ENCODE peak calls at places on chromosome 7, in eight cellular contexts. One of them, this sample, is unnamed.

GRCh38 chr7:123125231-123125630 is 74.5 kb downstream of the SLC13A1 start:
- DNase-seq in HCT116: no peak
- DNase-seq in osteocyte: no peak
- DNase-seq in right lobe of liver: no peak
- DNase-seq in ovary: no peak
- DNase-seq in WTC11: no peak
- DNase-seq in left ventricle myocardium inferior: no peak
- DNase-seq in AG09319: no peak
- DNase-seq in this sample: no peak

GRCh38 chr7:11492307-11492706 is 339.7 kb downstream of the THSD7A start:
- DNase-seq in ovary: no peak
- DNase-seq in HCT116: no peak
- DNase-seq in right lobe of liver: no peak
- DNase-seq in AG09319: no peak
- DNase-seq in osteocyte: no peak
- DNase-seq in left ventricle myocardium inferior: no peak
- DNase-seq in WTC11: no peak
- DNase-seq in this sample: peak; percentile 39

GRCh38 chr7:107441576-107442422 is 28.1 kb upstream of the GPR22 start:
- DNase-seq in WTC11: no peak
- DNase-seq in osteocyte: no peak
- DNase-seq in HCT116: no peak
- DNase-seq in right lobe of liver: no peak
- DNase-seq in AG09319: no peak
- DNase-seq in ovary: no peak
- DNase-seq in left ventricle myocardium inferior: no peak
- DNase-seq in this sample: no peak

GRCh38 chr7:26062240-26062603 is 89.8 kb upstream of the NFE2L3 start:
- DNase-seq in osteocyte: no peak
- DNase-seq in ovary: no peak
- DNase-seq in HCT116: no peak
- DNase-seq in left ventricle myocardium inferior: no peak
- DNase-seq in WTC11: no peak
- DNase-seq in right lobe of liver: no peak
- DNase-seq in AG09319: no peak
- DNase-seq in this sample: no peak

GRCh38 chr7:34277016-34277800 is 371.9 kb downstream of the BMPER start:
- DNase-seq in right lobe of liver: no peak
- DNase-seq in WTC11: no peak
- DNase-seq in osteocyte: no peak
- DNase-seq in ovary: no peak
- DNase-seq in AG09319: no peak
- DNase-seq in left ventricle myocardium inferior: no peak
- DNase-seq in HCT116: no peak
- DNase-seq in this sample: no peak

GRCh38 chr7:7793921-7794320 is 75.5 kb upstream of the RPA3 start:
- DNase-seq in ovary: no peak
- DNase-seq in right lobe of liver: no peak
- DNase-seq in osteocyte: no peak
- DNase-seq in AG09319: no peak
- DNase-seq in WTC11: no peak
- DNase-seq in HCT116: no peak
- DNase-seq in left ventricle myocardium inferior: no peak
- DNase-seq in this sample: no peak

GRCh38 chr7:41696323-41696916 is 6.5 kb downstream of the INHBA start:
- DNase-seq in WTC11: peak; percentile 84
- DNase-seq in HCT116: peak; percentile 39
- DNase-seq in AG09319: no peak
- DNase-seq in osteocyte: peak; percentile 89
- DNase-seq in ovary: peak; percentile 90
- DNase-seq in right lobe of liver: peak; percentile 78
- DNase-seq in left ventricle myocardium inferior: peak; percentile 69
- DNase-seq in this sample: no peak

GRCh38 chr7:17299477-17299991 is 1.1 kb downstream of the AHR start:
- DNase-seq in WTC11: no peak
- DNase-seq in left ventricle myocardium inferior: no peak
- DNase-seq in AG09319: no peak
- DNase-seq in right lobe of liver: no peak
- DNase-seq in osteocyte: no peak
- DNase-seq in HCT116: no peak
- DNase-seq in ovary: no peak
- DNase-seq in this sample: no peak

GRCh38 chr7:55130079-55130476 is 111.3 kb downstream of the EGFR start:
- DNase-seq in WTC11: no peak
- DNase-seq in left ventricle myocardium inferior: no peak
- DNase-seq in osteocyte: no peak
- DNase-seq in ovary: no peak
- DNase-seq in HCT116: no peak
- DNase-seq in right lobe of liver: no peak
- DNase-seq in AG09319: no peak
- DNase-seq in this sample: peak; percentile 86

GRCh38 chr7:20403356-20403755 is 72.7 kb downstream of the ITGB8 start:
- DNase-seq in AG09319: peak; percentile 41
- DNase-seq in left ventricle myocardium inferior: peak; percentile 65
- DNase-seq in right lobe of liver: no peak
- DNase-seq in ovary: peak; percentile 68
- DNase-seq in WTC11: no peak
- DNase-seq in osteocyte: no peak
- DNase-seq in HCT116: no peak
- DNase-seq in this sample: no peak

GRCh38 chr7:116227678-116228239 is 17.4 kb downstream of the TES start:
- DNase-seq in osteocyte: no peak
- DNase-seq in AG09319: no peak
- DNase-seq in WTC11: no peak
- DNase-seq in ovary: no peak
- DNase-seq in HCT116: no peak
- DNase-seq in left ventricle myocardium inferior: no peak
- DNase-seq in right lobe of liver: no peak
- DNase-seq in this sample: no peak

GRCh38 chr7:137873524-137873923 is 26.8 kb upstream of the DGKI start:
- DNase-seq in osteocyte: no peak
- DNase-seq in AG09319: no peak
- DNase-seq in left ventricle myocardium inferior: no peak
- DNase-seq in ovary: no peak
- DNase-seq in WTC11: no peak
- DNase-seq in right lobe of liver: no peak
- DNase-seq in HCT116: no peak
- DNase-seq in this sample: no peak

GRCh38 chr7:84714765-84715164 is 472.1 kb downstream of the SEMA3D start:
- DNase-seq in left ventricle myocardium inferior: no peak
- DNase-seq in WTC11: no peak
- DNase-seq in right lobe of liver: no peak
- DNase-seq in osteocyte: no peak
- DNase-seq in AG09319: no peak
- DNase-seq in ovary: no peak
- DNase-seq in HCT116: no peak
- DNase-seq in this sample: no peak

GRCh38 chr7:157707983-157708720 is 371.3 kb downstream of the DNAJB6 start:
- DNase-seq in osteocyte: no peak
- DNase-seq in right lobe of liver: no peak
- DNase-seq in AG09319: no peak
- DNase-seq in ovary: no peak
- DNase-seq in left ventricle myocardium inferior: no peak
- DNase-seq in WTC11: no peak
- DNase-seq in HCT116: no peak
- DNase-seq in this sample: no peak

GRCh38 chr7:47314728-47315601 is 266.9 kb downstream of the TNS3 start:
- DNase-seq in ovary: peak; percentile 58
- DNase-seq in osteocyte: no peak
- DNase-seq in right lobe of liver: no peak
- DNase-seq in left ventricle myocardium inferior: peak; percentile 54
- DNase-seq in WTC11: no peak
- DNase-seq in HCT116: no peak
- DNase-seq in AG09319: no peak
- DNase-seq in this sample: no peak

GRCh38 chr7:100429637-100430449 is at the start of gene MEPCE:
- DNase-seq in left ventricle myocardium inferior: peak; percentile 97
- DNase-seq in ovary: peak; percentile 99
- DNase-seq in AG09319: peak; percentile 95
- DNase-seq in osteocyte: peak; percentile 100
- DNase-seq in HCT116: peak; percentile 89
- DNase-seq in right lobe of liver: peak; percentile 94
- DNase-seq in WTC11: peak; percentile 90
- DNase-seq in this sample: peak; percentile 85

GRCh38 chr7:77290425-77290824 is 90.8 kb upstream of the FGL2 start:
- DNase-seq in osteocyte: no peak
- DNase-seq in left ventricle myocardium inferior: no peak
- DNase-seq in right lobe of liver: no peak
- DNase-seq in WTC11: no peak
- DNase-seq in HCT116: no peak
- DNase-seq in ovary: no peak
- DNase-seq in AG09319: no peak
- DNase-seq in this sample: no peak

GRCh38 chr7:20288036-20288435 is 42.7 kb upstream of the ITGB8 start:
- DNase-seq in AG09319: no peak
- DNase-seq in WTC11: no peak
- DNase-seq in left ventricle myocardium inferior: no peak
- DNase-seq in HCT116: no peak
- DNase-seq in right lobe of liver: no peak
- DNase-seq in osteocyte: no peak
- DNase-seq in ovary: no peak
- DNase-seq in this sample: no peak

GRCh38 chr7:119270644-119271043 is 1002.3 kb upstream of the KCND2 start:
- DNase-seq in osteocyte: no peak
- DNase-seq in AG09319: no peak
- DNase-seq in WTC11: no peak
- DNase-seq in right lobe of liver: no peak
- DNase-seq in ovary: no peak
- DNase-seq in HCT116: no peak
- DNase-seq in left ventricle myocardium inferior: no peak
- DNase-seq in this sample: no peak

GRCh38 chr7:20697351-20697750 is 81.9 kb downstream of the ABCB5 start:
- DNase-seq in left ventricle myocardium inferior: no peak
- DNase-seq in WTC11: no peak
- DNase-seq in ovary: no peak
- DNase-seq in AG09319: no peak
- DNase-seq in right lobe of liver: no peak
- DNase-seq in osteocyte: no peak
- DNase-seq in HCT116: no peak
- DNase-seq in this sample: peak; percentile 71

GRCh38 chr7:70018700-70019099 is 420.4 kb downstream of the AUTS2 start:
- DNase-seq in ovary: no peak
- DNase-seq in osteocyte: no peak
- DNase-seq in left ventricle myocardium inferior: no peak
- DNase-seq in right lobe of liver: no peak
- DNase-seq in AG09319: no peak
- DNase-seq in HCT116: no peak
- DNase-seq in WTC11: no peak
- DNase-seq in this sample: no peak

GRCh38 chr7:106504620-106505019 is 156.3 kb downstream of the CCDC71L start:
- DNase-seq in left ventricle myocardium inferior: no peak
- DNase-seq in WTC11: no peak
- DNase-seq in osteocyte: no peak
- DNase-seq in HCT116: no peak
- DNase-seq in right lobe of liver: no peak
- DNase-seq in AG09319: no peak
- DNase-seq in ovary: no peak
- DNase-seq in this sample: no peak

GRCh38 chr7:26729150-26729772 is 135.1 kb downstream of the SKAP2 start:
- DNase-seq in AG09319: no peak
- DNase-seq in ovary: no peak
- DNase-seq in left ventricle myocardium inferior: no peak
- DNase-seq in osteocyte: no peak
- DNase-seq in right lobe of liver: no peak
- DNase-seq in HCT116: no peak
- DNase-seq in WTC11: no peak
- DNase-seq in this sample: no peak

GRCh38 chr7:2651336-2651735 is 19.6 kb downstream of the TTYH3 start:
- DNase-seq in osteocyte: no peak
- DNase-seq in right lobe of liver: no peak
- DNase-seq in ovary: no peak
- DNase-seq in left ventricle myocardium inferior: no peak
- DNase-seq in WTC11: no peak
- DNase-seq in HCT116: no peak
- DNase-seq in AG09319: no peak
- DNase-seq in this sample: no peak
- TF ChIP-seq CTCF in osteocyte: no peak
- TF ChIP-seq CTCF in right lobe of liver: no peak
- TF ChIP-seq CTCF in ovary: no peak
- TF ChIP-seq CTCF in left ventricle myocardium inferior: no peak
- TF ChIP-seq CTCF in WTC11: no peak
- TF ChIP-seq CTCF in HCT116: no peak
- TF ChIP-seq CTCF in AG09319: no peak
- TF ChIP-seq CTCF in this sample: peak; percentile 34

DNA sequence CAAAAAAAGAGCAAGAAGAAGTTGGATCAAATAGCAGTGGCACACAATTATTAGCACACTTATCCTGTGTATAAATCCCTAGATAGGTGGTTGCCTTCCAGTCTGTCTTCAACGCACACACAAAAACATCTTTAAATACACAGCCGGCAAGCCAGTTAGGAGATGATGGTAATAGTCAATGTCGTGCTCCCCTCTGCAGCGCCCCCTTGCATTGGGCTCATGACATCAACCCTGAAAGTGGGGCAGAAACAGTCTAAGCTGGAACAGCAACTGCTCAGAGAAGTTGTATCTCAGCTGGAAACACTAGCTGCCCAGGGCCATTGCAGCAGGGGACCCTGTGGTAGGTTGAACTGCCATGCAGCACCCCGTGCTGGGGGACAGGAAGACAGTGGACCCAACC is 179.5 kb upstream of the YAE1 start:
- DNase-seq in right lobe of liver: no peak
- DNase-seq in WTC11: peak; percentile 46
- DNase-seq in HCT116: no peak
- DNase-seq in left ventricle myocardium inferior: no peak
- DNase-seq in osteocyte: no peak
- DNase-seq in ovary: no peak
- DNase-seq in AG09319: no peak
- DNase-seq in this sample: no peak
- TF ChIP-seq CTCF in right lobe of liver: no peak
- TF ChIP-seq CTCF in WTC11: peak; percentile 31
- TF ChIP-seq CTCF in HCT116: no peak
- TF ChIP-seq CTCF in left ventricle myocardium inferior: no peak
- TF ChIP-seq CTCF in osteocyte: no peak
- TF ChIP-seq CTCF in ovary: no peak
- TF ChIP-seq CTCF in AG09319: no peak
- TF ChIP-seq CTCF in this sample: no peak

GRCh38 chr7:29239638-29240037 is 45.1 kb downstream of the CHN2 start:
- DNase-seq in AG09319: no peak
- DNase-seq in osteocyte: no peak
- DNase-seq in HCT116: no peak
- DNase-seq in ovary: no peak
- DNase-seq in WTC11: peak; percentile 58
- DNase-seq in left ventricle myocardium inferior: no peak
- DNase-seq in right lobe of liver: no peak
- DNase-seq in this sample: no peak
- TF ChIP-seq CTCF in AG09319: peak; percentile 9
- TF ChIP-seq CTCF in osteocyte: peak; percentile 17
- TF ChIP-seq CTCF in HCT116: peak; percentile 24
- TF ChIP-seq CTCF in ovary: no peak
- TF ChIP-seq CTCF in WTC11: peak; percentile 67
- TF ChIP-seq CTCF in left ventricle myocardium inferior: peak; percentile 39
- TF ChIP-seq CTCF in right lobe of liver: peak; percentile 56
- TF ChIP-seq CTCF in this sample: peak; percentile 42

DNA sequence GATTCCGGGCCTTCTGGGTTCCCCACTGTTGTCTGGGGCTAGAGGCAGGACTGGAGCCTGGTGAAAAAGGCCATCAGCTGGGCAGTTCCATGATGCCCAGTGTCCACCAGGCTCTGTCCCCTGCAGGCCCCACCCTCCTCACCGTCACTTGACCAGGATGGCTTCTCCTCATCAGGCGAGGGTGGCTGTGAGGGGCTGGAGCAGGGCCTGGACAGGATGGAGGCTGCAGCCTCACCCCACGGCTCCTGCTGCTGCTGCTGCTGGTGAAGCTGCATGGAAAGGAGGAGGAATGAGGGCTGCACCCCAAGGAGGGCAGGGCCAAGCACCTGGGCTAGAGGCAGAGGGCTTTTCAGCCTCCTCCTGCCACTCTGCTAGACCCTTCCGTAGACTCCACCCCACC is 8.3 kb downstream of the ATG9B start:
- DNase-seq in AG09319: no peak
- DNase-seq in osteocyte: no peak
- DNase-seq in WTC11: no peak
- DNase-seq in left ventricle myocardium inferior: no peak
- DNase-seq in right lobe of liver: no peak
- DNase-seq in HCT116: no peak
- DNase-seq in ovary: no peak
- DNase-seq in this sample: no peak
- TF ChIP-seq CTCF in AG09319: no peak
- TF ChIP-seq CTCF in osteocyte: no peak
- TF ChIP-seq CTCF in WTC11: no peak
- TF ChIP-seq CTCF in left ventricle myocardium inferior: no peak
- TF ChIP-seq CTCF in right lobe of liver: no peak
- TF ChIP-seq CTCF in HCT116: no peak
- TF ChIP-seq CTCF in ovary: no peak
- TF ChIP-seq CTCF in this sample: no peak